ENCODE peak calls at places on chromosome 16, in four cellular contexts. One of them, this sample, is unnamed.

GRCh38 chr16:143456-143855 is 5.0 kb upstream of the NPRL3 start:
- DNase-seq in GM23338: no peak
- DNase-seq in suprapubic skin: no peak
- DNase-seq in prostate gland: no peak
- DNase-seq in this sample: no peak

GRCh38 chr16:46885960-46886763 is 2.0 kb downstream of the GPT2 start:
- DNase-seq in GM23338: peak; percentile 41
- DNase-seq in prostate gland: peak; percentile 79
- DNase-seq in suprapubic skin: no peak
- DNase-seq in this sample: no peak

GRCh38 chr16:4094138-4094773 is 22.0 kb downstream of the ADCY9 start:
- DNase-seq in prostate gland: no peak
- DNase-seq in GM23338: no peak
- DNase-seq in suprapubic skin: peak; percentile 37
- DNase-seq in this sample: no peak

GRCh38 chr16:27246439-27246838 is 22.1 kb downstream of the NSMCE1 start:
- DNase-seq in suprapubic skin: no peak
- DNase-seq in prostate gland: no peak
- DNase-seq in GM23338: no peak
- DNase-seq in this sample: peak; percentile 66

GRCh38 chr16:30637952-30638351 is 12.8 kb upstream of the PRR14 start:
- DNase-seq in prostate gland: no peak
- DNase-seq in GM23338: peak; percentile 67
- DNase-seq in suprapubic skin: no peak
- DNase-seq in this sample: no peak

GRCh38 chr16:64132686-64133085 is 989.2 kb downstream of the CDH11 start:
- DNase-seq in suprapubic skin: no peak
- DNase-seq in prostate gland: no peak
- DNase-seq in GM23338: no peak
- DNase-seq in this sample: no peak

GRCh38 chr16:75193730-75194444 is 13.1 kb downstream of the CTRB2 start:
- DNase-seq in suprapubic skin: no peak
- DNase-seq in GM23338: no peak
- DNase-seq in prostate gland: no peak
- DNase-seq in this sample: no peak

GRCh38 chr16:3487521-3488410 is 7.5 kb downstream of the C16orf90 start:
- DNase-seq in GM23338: peak; percentile 37
- DNase-seq in suprapubic skin: no peak
- DNase-seq in prostate gland: no peak
- DNase-seq in this sample: no peak

GRCh38 chr16:88639231-88640038 is 1.1 kb downstream of the IL17C start:
- DNase-seq in GM23338: peak; percentile 92
- DNase-seq in suprapubic skin: no peak
- DNase-seq in prostate gland: no peak
- DNase-seq in this sample: no peak

GRCh38 chr16:77679336-77679735 is 43.0 kb upstream of the NUDT7 start:
- DNase-seq in suprapubic skin: no peak
- DNase-seq in GM23338: no peak
- DNase-seq in prostate gland: no peak
- DNase-seq in this sample: no peak

GRCh38 chr16:58236831-58237230 is 38.9 kb upstream of the CSNK2A2 start:
- DNase-seq in suprapubic skin: no peak
- DNase-seq in prostate gland: no peak
- DNase-seq in GM23338: peak; percentile 42
- DNase-seq in this sample: no peak

GRCh38 chr16:88969361-88969831 is 7.6 kb downstream of the CBFA2T3 start:
- DNase-seq in GM23338: no peak
- DNase-seq in prostate gland: no peak
- DNase-seq in suprapubic skin: no peak
- DNase-seq in this sample: no peak

GRCh38 chr16:67104061-67104460 is 5.7 kb upstream of the PHAF1 start:
- DNase-seq in GM23338: peak; percentile 81
- DNase-seq in suprapubic skin: no peak
- DNase-seq in prostate gland: no peak
- DNase-seq in this sample: no peak

GRCh38 chr16:2530629-2531318 is 434 bp downstream of the CEMP1 start:
- DNase-seq in prostate gland: no peak
- DNase-seq in suprapubic skin: no peak
- DNase-seq in GM23338: no peak
- DNase-seq in this sample: no peak

GRCh38 chr16:12801511-12802042 is 2.1 kb downstream of the CPPED1 start:
- DNase-seq in prostate gland: no peak
- DNase-seq in suprapubic skin: no peak
- DNase-seq in GM23338: no peak
- DNase-seq in this sample: no peak

GRCh38 chr16:73067671-73068545 is 20.0 kb upstream of the ZFHX3 start:
- DNase-seq in suprapubic skin: no peak
- DNase-seq in GM23338: no peak
- DNase-seq in prostate gland: no peak
- DNase-seq in this sample: peak; percentile 58

GRCh38 chr16:61210039-61210438 is 826.2 kb downstream of the CDH8 start:
- DNase-seq in GM23338: no peak
- DNase-seq in suprapubic skin: no peak
- DNase-seq in prostate gland: no peak
- DNase-seq in this sample: no peak

GRCh38 chr16:48434653-48435318 is 49.6 kb upstream of the SIAH1 start:
- DNase-seq in GM23338: no peak
- DNase-seq in suprapubic skin: no peak
- DNase-seq in prostate gland: no peak
- DNase-seq in this sample: no peak
- TF ChIP-seq POLR2AphosphoS5 in GM23338: no peak
- TF ChIP-seq POLR2AphosphoS5 in suprapubic skin: no peak
- TF ChIP-seq POLR2AphosphoS5 in prostate gland: no peak
- TF ChIP-seq POLR2AphosphoS5 in this sample: no peak

GRCh38 chr16:68252383-68252782 is 7.2 kb downstream of the PLA2G15 start:
- DNase-seq in GM23338: no peak
- DNase-seq in suprapubic skin: no peak
- DNase-seq in prostate gland: no peak
- DNase-seq in this sample: no peak
- TF ChIP-seq POLR2AphosphoS5 in GM23338: no peak
- TF ChIP-seq POLR2AphosphoS5 in suprapubic skin: no peak
- TF ChIP-seq POLR2AphosphoS5 in prostate gland: no peak
- TF ChIP-seq POLR2AphosphoS5 in this sample: no peak

GRCh38 chr16:11674001-11674817 is 6.0 kb downstream of the SNN start:
- DNase-seq in prostate gland: no peak
- DNase-seq in suprapubic skin: no peak
- DNase-seq in GM23338: no peak
- DNase-seq in this sample: no peak

GRCh38 chr16:11673091-11674000 is 5.1 kb downstream of the SNN start:
- DNase-seq in GM23338: no peak
- DNase-seq in prostate gland: no peak
- DNase-seq in suprapubic skin: no peak
- DNase-seq in this sample: no peak

GRCh38 chr16:11671271-11671670 is 3.0 kb downstream of the SNN start:
- DNase-seq in GM23338: no peak
- DNase-seq in prostate gland: no peak
- DNase-seq in suprapubic skin: no peak
- DNase-seq in this sample: no peak

GRCh38 chr16:11671676-11672075 is 3.4 kb downstream of the SNN start:
- DNase-seq in prostate gland: no peak
- DNase-seq in suprapubic skin: no peak
- DNase-seq in GM23338: no peak
- DNase-seq in this sample: no peak

DNA sequence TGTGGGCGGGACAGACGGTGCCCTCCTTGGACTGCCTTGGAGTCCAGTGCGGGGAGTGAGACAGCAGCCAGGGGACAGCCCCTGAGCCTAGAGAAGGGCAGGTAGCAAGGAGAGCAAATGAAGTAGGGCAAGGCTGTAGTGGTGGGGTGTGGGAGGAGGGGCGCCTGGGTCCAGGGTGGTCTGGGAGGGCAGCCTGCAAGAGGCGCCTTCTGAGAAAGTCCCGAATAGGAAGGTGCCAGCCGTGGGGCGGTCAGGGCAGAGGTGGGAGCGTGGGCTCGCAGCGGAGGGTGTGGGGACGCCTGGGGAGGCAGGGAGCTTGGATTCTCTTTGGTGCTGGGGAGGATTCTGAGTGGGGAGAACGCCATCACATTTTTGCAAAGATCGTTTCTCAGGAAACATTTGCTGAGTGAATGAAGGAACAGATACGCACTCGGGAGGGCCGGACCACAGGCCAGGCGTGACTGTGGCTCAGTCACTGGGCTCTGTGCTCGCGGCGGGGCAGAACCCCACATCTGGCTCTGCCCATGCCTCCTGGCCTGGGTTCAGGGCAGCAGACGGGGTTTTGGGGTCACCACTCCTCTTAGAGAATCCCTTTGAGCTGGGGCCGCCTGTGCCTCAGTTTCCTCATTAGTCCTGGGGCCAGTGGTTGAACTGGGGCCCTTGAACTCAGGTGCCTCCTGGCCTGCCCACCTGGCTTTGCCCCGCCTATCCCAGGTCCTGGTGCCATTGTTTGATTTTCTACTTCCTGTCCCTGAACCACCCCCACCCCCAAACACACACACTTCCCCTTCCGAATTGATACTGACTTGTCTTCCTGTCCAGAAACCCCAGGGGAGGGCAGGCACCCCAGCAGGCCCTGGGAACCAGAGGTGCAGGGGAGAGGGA is 4.2 kb downstream of the SNN start:
- DNase-seq in GM23338: no peak
- DNase-seq in suprapubic skin: no peak
- DNase-seq in prostate gland: no peak
- DNase-seq in this sample: no peak
- TF ChIP-seq POLR2AphosphoS5 in GM23338: no peak
- TF ChIP-seq POLR2AphosphoS5 in suprapubic skin: no peak
- TF ChIP-seq POLR2AphosphoS5 in prostate gland: no peak
- TF ChIP-seq POLR2AphosphoS5 in this sample: no peak

GRCh38 chr16:55146939-55147338 is 177.1 kb upstream of the IRX6 start:
- DNase-seq in GM23338: no peak
- DNase-seq in prostate gland: no peak
- DNase-seq in suprapubic skin: no peak
- DNase-seq in this sample: no peak

GRCh38 chr16:55144656-55145055 is 179.3 kb upstream of the IRX6 start:
- DNase-seq in prostate gland: no peak
- DNase-seq in GM23338: no peak
- DNase-seq in suprapubic skin: no peak
- DNase-seq in this sample: no peak

GRCh38 chr16:55145771-55146603 is 178.0 kb upstream of the IRX6 start:
- DNase-seq in prostate gland: no peak
- DNase-seq in GM23338: no peak
- DNase-seq in suprapubic skin: no peak
- DNase-seq in this sample: no peak

GRCh38 chr16:55149622-55150021 is 174.4 kb upstream of the IRX6 start:
- DNase-seq in suprapubic skin: no peak
- DNase-seq in prostate gland: no peak
- DNase-seq in GM23338: no peak
- DNase-seq in this sample: no peak

DNA sequence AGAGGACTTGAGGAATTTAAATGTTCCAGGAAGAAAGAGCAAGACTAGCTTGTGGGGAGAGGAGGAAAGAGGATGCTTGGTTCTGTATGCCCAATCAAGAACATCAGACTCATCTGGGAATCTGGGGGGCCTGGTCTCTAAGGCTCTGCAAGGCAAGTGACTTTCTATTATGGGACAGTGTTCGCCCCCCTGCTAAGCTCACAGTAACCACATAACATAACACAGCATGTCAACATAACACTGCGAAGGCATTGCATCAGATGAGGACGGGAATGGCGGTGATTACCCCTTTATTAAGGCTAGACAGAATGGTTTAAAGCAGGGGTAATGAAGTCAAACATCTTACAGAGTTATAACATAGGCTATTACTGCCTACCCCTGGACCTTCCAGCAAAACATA is 176.6 kb upstream of the IRX6 start:
- DNase-seq in suprapubic skin: no peak
- DNase-seq in GM23338: no peak
- DNase-seq in prostate gland: no peak
- DNase-seq in this sample: no peak
- TF ChIP-seq POLR2AphosphoS5 in suprapubic skin: no peak
- TF ChIP-seq POLR2AphosphoS5 in GM23338: no peak
- TF ChIP-seq POLR2AphosphoS5 in prostate gland: no peak
- TF ChIP-seq POLR2AphosphoS5 in this sample: no peak

This sample was measured in sigmoid colon.